ENCODE peak calls at places on chromosomes 2 and 18, in seven cellular contexts. U is HCT116, I is mesendoderm, S is stomach, Q is A673, E is adrenal gland, C is sigmoid colon. V is an unnamed sample. For H3K4me1, the result is how much of the 10 kb centered on the place peaks cover.

GRCh38 chr2:145091011-145091744 is 571.3 kb upstream of the ZEB2 start:
- DNase-seq in U (no peak), I (no peak), S (no peak), Q (no peak), E (no peak), C (no peak), V (no peak)

GRCh38 chr2:238320648-238321281 is 447 bp downstream of the TRAF3IP1 start:
- DNase-seq in U (no peak), I (peak), S (no peak), Q (peak), E (no peak), C (peak), V (peak)

GRCh38 chr2:44620189-44620990 is 258.6 kb downstream of the CAMKMT start:
- DNase-seq in U (no peak), I (no peak), S (no peak), Q (no peak), E (no peak), C (no peak), V (no peak)

GRCh38 chr2:30446602-30447148 is 371 bp upstream of the LCLAT1 start:
- DNase-seq in U (no peak), I (peak), S (no peak), Q (no peak), E (no peak), C (no peak), V (no peak)

GRCh38 chr2:122639721-122640120 is 884.3 kb downstream of the TSN start:
- DNase-seq in U (no peak), I (no peak), S (no peak), Q (no peak), E (no peak), C (no peak), V (no peak)

GRCh38 chr2:11248-11941 is 34.9 kb downstream of the FAM110C start:
- DNase-seq in U (peak), I (peak), S (peak), Q (peak), E (peak), C (no peak), V (no peak)

GRCh38 chr2:223486741-223487140 is 115.4 kb downstream of the SCG2 start:
- DNase-seq in U (no peak), I (no peak), S (no peak), Q (no peak), E (no peak), C (no peak), V (no peak)

GRCh38 chr2:67802296-67802695 is 260.5 kb downstream of the C1D start:
- DNase-seq in U (no peak), I (no peak), S (no peak), Q (no peak), E (no peak), C (no peak), V (no peak)

GRCh38 chr2:15511686-15512085 is 49.4 kb downstream of the NBAS start:
- DNase-seq in U (no peak), I (no peak), S (no peak), Q (no peak), E (no peak), C (no peak), V (no peak)

GRCh38 chr2:236498369-236498768 is 71.3 kb upstream of the ACKR3 start:
- DNase-seq in U (no peak), I (no peak), S (no peak), Q (no peak), E (no peak), C (no peak), V (no peak)

GRCh38 chr2:233419626-233420431 is 65.5 kb downstream of the DGKD start:
- DNase-seq in U (no peak), I (peak), S (peak), Q (no peak), E (no peak), C (no peak), V (no peak)

GRCh38 chr2:205585451-205586045 is 96.8 kb upstream of the NRP2 start:
- DNase-seq in U (no peak), I (no peak), S (no peak), Q (no peak), E (peak), C (no peak), V (no peak)

GRCh38 chr2:230097841-230098240 is 29.1 kb upstream of the SLC16A14 start:
- DNase-seq in U (no peak), I (no peak), S (no peak), Q (no peak), E (no peak), C (no peak), V (no peak)

GRCh38 chr2:189379287-189379630 is 62.0 kb upstream of the WDR75 start:
- DNase-seq in U (no peak), I (peak), S (no peak), Q (peak), E (no peak), C (no peak), V (no peak)

GRCh38 chr2:13003500-13003899 is 286.8 kb downstream of the TRIB2 start:
- DNase-seq in U (no peak), I (no peak), S (no peak), Q (no peak), E (no peak), C (no peak), V (no peak)

GRCh38 chr2:36478332-36478738 is 119.6 kb downstream of the FEZ2 start:
- DNase-seq in U (peak), I (no peak), S (no peak), Q (peak), E (peak), C (no peak), V (no peak)

GRCh38 chr2:6181525-6182270 is 489.5 kb downstream of the SOX11 start:
- DNase-seq in U (no peak), I (no peak), S (no peak), Q (peak), E (no peak), C (no peak), V (no peak)

GRCh38 chr2:10375570-10376266 is 72.4 kb downstream of the ODC1 start:
- DNase-seq in U (no peak), I (no peak), S (no peak), Q (peak), E (no peak), C (no peak), V (no peak)

GRCh38 chr2:174603280-174603679 is 5.7 kb upstream of the WIPF1 start:
- DNase-seq in U (peak), I (peak), S (peak), Q (peak), E (peak), C (peak), V (no peak)

GRCh38 chr2:55923091-55923977 is at the start of gene EFEMP1:
- DNase-seq in U (no peak), I (peak), S (peak), Q (no peak), E (no peak), C (peak), V (peak)

GRCh38 chr2:65974067-65974723 is 460.7 kb upstream of the MEIS1 start:
- DNase-seq in U (no peak), I (peak), S (no peak), Q (peak), E (no peak), C (no peak), V (no peak)

DNA sequence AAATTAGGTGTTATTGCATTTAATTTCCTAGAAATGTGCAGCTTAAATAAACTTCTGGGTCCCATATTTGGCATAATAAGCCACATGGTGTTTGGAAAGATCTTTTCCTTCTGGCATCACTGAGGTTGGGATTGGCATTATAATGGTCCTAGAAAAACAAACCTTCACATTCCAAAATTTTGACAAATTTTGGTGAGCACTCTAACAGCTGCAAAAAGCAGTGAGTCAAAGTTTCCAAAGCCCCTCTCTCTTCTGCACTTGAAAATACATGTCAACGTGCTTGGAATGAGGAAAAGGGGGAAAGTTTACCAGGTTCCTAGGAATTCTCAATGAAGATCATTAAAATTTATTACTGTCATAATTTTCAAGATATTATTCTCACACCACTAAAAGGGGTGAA is 77.8 kb upstream of the STK17B start:
- DNase-seq in U (no peak), I (no peak), S (no peak), Q (no peak), E (no peak), C (no peak), V (no peak)
- H3K4me1 ChIP-seq in U (under half), I (under half), S (under half), Q (under half), E (under half), C (under half), V (under half)

GRCh38 chr2:54585136-54585535 is 129.0 kb downstream of the SPTBN1 start:
- DNase-seq in U (no peak), I (no peak), S (no peak), Q (no peak), E (no peak), C (no peak), V (no peak)
- H3K4me1 ChIP-seq in U (under half), I (under half), S (half or more), Q (half or more), E (half or more), C (under half), V (half or more)

GRCh38 chr18:3175195-3175758 is 44.5 kb downstream of the MYOM1 start:
- DNase-seq in U (no peak), I (no peak), S (no peak), Q (no peak), E (no peak), C (no peak), V (no peak)
- H3K4me1 ChIP-seq in U (under half), I (under half), S (under half), Q (under half), E (under half), C (under half), V (under half)

GRCh38 chr18:46353460-46353859 is 249.3 kb downstream of the HAUS1 start:
- DNase-seq in U (no peak), I (no peak), S (no peak), Q (no peak), E (no peak), C (no peak), V (no peak)
- H3K4me1 ChIP-seq in U (under half), I (under half), S (under half), Q (under half), E (under half), C (under half), V (under half)

DNA sequence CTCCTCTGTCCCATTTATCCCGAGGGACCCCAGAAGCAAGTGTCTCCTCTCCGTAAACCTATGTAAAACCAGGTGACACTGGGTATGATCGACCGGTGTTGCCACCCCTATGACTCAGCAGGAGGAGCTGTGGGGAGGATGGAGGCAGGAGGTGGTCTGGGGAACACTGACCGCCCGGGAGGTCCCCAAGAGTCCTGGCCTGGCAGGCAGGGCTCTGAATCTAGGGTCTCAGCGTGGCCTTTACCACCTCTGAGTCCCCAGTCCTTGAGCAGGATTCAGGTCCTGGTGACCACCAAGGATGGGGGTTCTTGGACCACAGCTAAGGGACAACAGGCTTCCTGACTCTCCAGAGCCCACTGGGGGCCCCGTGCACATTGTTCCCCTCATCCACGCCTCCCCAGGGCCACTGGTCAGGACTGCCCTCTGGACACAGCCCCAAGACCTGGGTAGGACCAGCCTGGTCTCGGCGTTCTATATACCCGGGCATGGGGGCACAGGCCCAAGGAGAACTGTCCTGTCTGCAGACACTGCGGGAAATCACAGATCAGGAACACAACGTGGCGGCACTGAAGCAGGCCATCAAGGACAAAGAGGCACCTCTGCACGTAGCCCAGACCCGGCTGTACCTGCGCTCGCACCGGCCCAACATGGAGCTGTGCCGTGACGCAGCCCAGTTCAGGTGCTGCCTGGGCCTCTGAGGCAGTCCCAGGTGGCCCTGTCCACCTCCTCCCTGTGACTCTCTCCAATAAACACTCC is 4.0 kb downstream of the TEKT4 start:
- DNase-seq in U (no peak), I (no peak), S (no peak), Q (no peak), E (no peak), C (no peak), V (no peak)
- H3K4me1 ChIP-seq in U (under half), I (under half), S (under half), Q (under half), E (under half), C (under half), V (under half)